ENCODE peak calls at places on chromosomes 7 and 10, in eight cellular contexts. One of them, this sample, is unnamed.

GRCh38 chr10:59177031-59177861 is 803 bp downstream of the PHYHIPL start:
- DNase-seq in mucosa of descending colon: peak
- DNase-seq in effector CD8-positive, alpha-beta T cell: no peak
- DNase-seq in RPMI8226: peak
- DNase-seq in kidney tubule cell: peak
- DNase-seq in T-helper 2 cell: peak
- DNase-seq in kidney glomerular epithelial cell: peak
- DNase-seq in substantia nigra: no peak
- DNase-seq in this sample: no peak

GRCh38 chr10:69640196-69640980 is 10.3 kb downstream of the FAM241B start:
- DNase-seq in mucosa of descending colon: no peak
- DNase-seq in effector CD8-positive, alpha-beta T cell: no peak
- DNase-seq in RPMI8226: no peak
- DNase-seq in kidney tubule cell: no peak
- DNase-seq in T-helper 2 cell: no peak
- DNase-seq in kidney glomerular epithelial cell: no peak
- DNase-seq in substantia nigra: no peak
- DNase-seq in this sample: no peak

GRCh38 chr10:47030191-47030698 is 119.0 kb downstream of the PTPN20 start:
- DNase-seq in mucosa of descending colon: no peak
- DNase-seq in effector CD8-positive, alpha-beta T cell: no peak
- DNase-seq in RPMI8226: no peak
- DNase-seq in kidney tubule cell: no peak
- DNase-seq in T-helper 2 cell: no peak
- DNase-seq in kidney glomerular epithelial cell: no peak
- DNase-seq in substantia nigra: no peak
- DNase-seq in this sample: no peak

GRCh38 chr7:77428777-77429231 is 12.7 kb upstream of the GSAP start:
- DNase-seq in mucosa of descending colon: no peak
- DNase-seq in effector CD8-positive, alpha-beta T cell: no peak
- DNase-seq in RPMI8226: no peak
- DNase-seq in kidney tubule cell: no peak
- DNase-seq in T-helper 2 cell: no peak
- DNase-seq in kidney glomerular epithelial cell: no peak
- DNase-seq in substantia nigra: no peak
- DNase-seq in this sample: no peak

GRCh38 chr7:142956951-142957623 is 5.1 kb downstream of the KEL start:
- DNase-seq in mucosa of descending colon: no peak
- DNase-seq in effector CD8-positive, alpha-beta T cell: no peak
- DNase-seq in RPMI8226: no peak
- DNase-seq in kidney tubule cell: peak
- DNase-seq in T-helper 2 cell: no peak
- DNase-seq in kidney glomerular epithelial cell: peak
- DNase-seq in substantia nigra: no peak
- DNase-seq in this sample: no peak

GRCh38 chr7:105934577-105935185 is 28.4 kb upstream of the CDHR3 start:
- DNase-seq in mucosa of descending colon: no peak
- DNase-seq in effector CD8-positive, alpha-beta T cell: no peak
- DNase-seq in RPMI8226: peak
- DNase-seq in kidney tubule cell: peak
- DNase-seq in T-helper 2 cell: no peak
- DNase-seq in kidney glomerular epithelial cell: peak
- DNase-seq in substantia nigra: no peak
- DNase-seq in this sample: no peak

GRCh38 chr7:15602236-15602635 is 40.4 kb upstream of the AGMO start:
- DNase-seq in mucosa of descending colon: no peak
- DNase-seq in effector CD8-positive, alpha-beta T cell: no peak
- DNase-seq in RPMI8226: peak
- DNase-seq in kidney tubule cell: peak
- DNase-seq in T-helper 2 cell: no peak
- DNase-seq in kidney glomerular epithelial cell: no peak
- DNase-seq in substantia nigra: no peak
- DNase-seq in this sample: no peak

GRCh38 chr7:537911-538634 is 18.4 kb upstream of the PDGFA start:
- DNase-seq in mucosa of descending colon: peak
- DNase-seq in effector CD8-positive, alpha-beta T cell: no peak
- DNase-seq in RPMI8226: no peak
- DNase-seq in kidney tubule cell: peak
- DNase-seq in T-helper 2 cell: no peak
- DNase-seq in kidney glomerular epithelial cell: peak
- DNase-seq in substantia nigra: no peak
- DNase-seq in this sample: no peak

GRCh38 chr7:90828601-90829000 is 232.5 kb downstream of the CDK14 start:
- DNase-seq in mucosa of descending colon: no peak
- DNase-seq in effector CD8-positive, alpha-beta T cell: no peak
- DNase-seq in RPMI8226: no peak
- DNase-seq in kidney tubule cell: no peak
- DNase-seq in T-helper 2 cell: no peak
- DNase-seq in kidney glomerular epithelial cell: no peak
- DNase-seq in substantia nigra: no peak
- DNase-seq in this sample: no peak

GRCh38 chr7:120554960-120555571 is 282.1 kb downstream of the KCND2 start:
- DNase-seq in mucosa of descending colon: no peak
- DNase-seq in effector CD8-positive, alpha-beta T cell: no peak
- DNase-seq in RPMI8226: peak
- DNase-seq in kidney tubule cell: peak
- DNase-seq in T-helper 2 cell: no peak
- DNase-seq in kidney glomerular epithelial cell: peak
- DNase-seq in substantia nigra: no peak
- DNase-seq in this sample: no peak

GRCh38 chr7:66609176-66609575 is 19.5 kb upstream of the KCTD7 start:
- DNase-seq in mucosa of descending colon: no peak
- DNase-seq in effector CD8-positive, alpha-beta T cell: no peak
- DNase-seq in RPMI8226: no peak
- DNase-seq in kidney tubule cell: no peak
- DNase-seq in T-helper 2 cell: no peak
- DNase-seq in kidney glomerular epithelial cell: no peak
- DNase-seq in substantia nigra: no peak
- DNase-seq in this sample: no peak

GRCh38 chr7:152664636-152665035 is 11.3 kb downstream of the XRCC2 start:
- DNase-seq in mucosa of descending colon: no peak
- DNase-seq in effector CD8-positive, alpha-beta T cell: no peak
- DNase-seq in RPMI8226: no peak
- DNase-seq in kidney tubule cell: peak
- DNase-seq in T-helper 2 cell: no peak
- DNase-seq in kidney glomerular epithelial cell: no peak
- DNase-seq in substantia nigra: no peak
- DNase-seq in this sample: no peak

GRCh38 chr7:36301914-36302771 is 87.5 kb upstream of the ANLN start:
- DNase-seq in mucosa of descending colon: no peak
- DNase-seq in effector CD8-positive, alpha-beta T cell: no peak
- DNase-seq in RPMI8226: no peak
- DNase-seq in kidney tubule cell: peak
- DNase-seq in T-helper 2 cell: no peak
- DNase-seq in kidney glomerular epithelial cell: peak
- DNase-seq in substantia nigra: no peak
- DNase-seq in this sample: no peak

GRCh38 chr7:99975782-99976521 is at the start of gene AZGP1:
- DNase-seq in mucosa of descending colon: peak
- DNase-seq in effector CD8-positive, alpha-beta T cell: no peak
- DNase-seq in RPMI8226: peak
- DNase-seq in kidney tubule cell: peak
- DNase-seq in T-helper 2 cell: no peak
- DNase-seq in kidney glomerular epithelial cell: no peak
- DNase-seq in substantia nigra: no peak
- DNase-seq in this sample: no peak

GRCh38 chr10:95406651-95407280 is 116.0 kb upstream of the PDLIM1 start:
- DNase-seq in mucosa of descending colon: peak
- DNase-seq in effector CD8-positive, alpha-beta T cell: no peak
- DNase-seq in RPMI8226: peak
- DNase-seq in kidney tubule cell: peak
- DNase-seq in T-helper 2 cell: no peak
- DNase-seq in kidney glomerular epithelial cell: no peak
- DNase-seq in substantia nigra: no peak
- DNase-seq in this sample: peak

GRCh38 chr7:74094224-74095095 is 10.9 kb downstream of the LIMK1 start:
- DNase-seq in mucosa of descending colon: peak
- DNase-seq in effector CD8-positive, alpha-beta T cell: peak
- DNase-seq in RPMI8226: no peak
- DNase-seq in kidney tubule cell: peak
- DNase-seq in T-helper 2 cell: no peak
- DNase-seq in kidney glomerular epithelial cell: peak
- DNase-seq in substantia nigra: peak
- DNase-seq in this sample: peak

GRCh38 chr7:139118234-139118802 is 8.8 kb upstream of the ZC3HAV1 start:
- DNase-seq in mucosa of descending colon: no peak
- DNase-seq in effector CD8-positive, alpha-beta T cell: no peak
- DNase-seq in RPMI8226: no peak
- DNase-seq in kidney tubule cell: peak
- DNase-seq in T-helper 2 cell: no peak
- DNase-seq in kidney glomerular epithelial cell: peak
- DNase-seq in substantia nigra: no peak
- DNase-seq in this sample: no peak

GRCh38 chr7:124399941-124400340 is 365.7 kb downstream of the GPR37 start:
- DNase-seq in mucosa of descending colon: no peak
- DNase-seq in effector CD8-positive, alpha-beta T cell: no peak
- DNase-seq in RPMI8226: no peak
- DNase-seq in kidney tubule cell: no peak
- DNase-seq in T-helper 2 cell: no peak
- DNase-seq in kidney glomerular epithelial cell: no peak
- DNase-seq in substantia nigra: no peak
- DNase-seq in this sample: no peak

GRCh38 chr7:3201937-3202715 is 98.9 kb upstream of the SDK1 start:
- DNase-seq in mucosa of descending colon: no peak
- DNase-seq in effector CD8-positive, alpha-beta T cell: no peak
- DNase-seq in RPMI8226: no peak
- DNase-seq in kidney tubule cell: no peak
- DNase-seq in T-helper 2 cell: no peak
- DNase-seq in kidney glomerular epithelial cell: no peak
- DNase-seq in substantia nigra: no peak
- DNase-seq in this sample: no peak

GRCh38 chr7:73746378-73746777 is 7.8 kb upstream of the ABHD11 start:
- DNase-seq in mucosa of descending colon: no peak
- DNase-seq in effector CD8-positive, alpha-beta T cell: no peak
- DNase-seq in RPMI8226: no peak
- DNase-seq in kidney tubule cell: no peak
- DNase-seq in T-helper 2 cell: no peak
- DNase-seq in kidney glomerular epithelial cell: no peak
- DNase-seq in substantia nigra: no peak
- DNase-seq in this sample: no peak

GRCh38 chr10:104268691-104269645 is at the start of gene GSTO2:
- DNase-seq in mucosa of descending colon: peak
- DNase-seq in effector CD8-positive, alpha-beta T cell: peak
- DNase-seq in RPMI8226: peak
- DNase-seq in kidney tubule cell: peak
- DNase-seq in T-helper 2 cell: peak
- DNase-seq in kidney glomerular epithelial cell: peak
- DNase-seq in substantia nigra: peak
- DNase-seq in this sample: peak

GRCh38 chr7:30804078-30804661 is 33.0 kb downstream of the MINDY4 start:
- DNase-seq in mucosa of descending colon: no peak
- DNase-seq in effector CD8-positive, alpha-beta T cell: no peak
- DNase-seq in RPMI8226: no peak
- DNase-seq in kidney tubule cell: peak
- DNase-seq in T-helper 2 cell: no peak
- DNase-seq in kidney glomerular epithelial cell: peak
- DNase-seq in substantia nigra: no peak
- DNase-seq in this sample: no peak

GRCh38 chr7:44259547-44260457 is 59.0 kb downstream of the YKT6 start:
- DNase-seq in mucosa of descending colon: peak
- DNase-seq in effector CD8-positive, alpha-beta T cell: no peak
- DNase-seq in RPMI8226: no peak
- DNase-seq in kidney tubule cell: peak
- DNase-seq in T-helper 2 cell: no peak
- DNase-seq in kidney glomerular epithelial cell: peak
- DNase-seq in substantia nigra: no peak
- DNase-seq in this sample: peak

GRCh38 chr10:21813944-21814343 is 189.6 kb downstream of the DNAJC1 start:
- DNase-seq in mucosa of descending colon: no peak
- DNase-seq in effector CD8-positive, alpha-beta T cell: no peak
- DNase-seq in RPMI8226: no peak
- DNase-seq in kidney tubule cell: no peak
- DNase-seq in T-helper 2 cell: no peak
- DNase-seq in kidney glomerular epithelial cell: no peak
- DNase-seq in substantia nigra: no peak
- DNase-seq in this sample: no peak

GRCh38 chr10:97768322-97769315 is 3.2 kb downstream of the SFRP5 start:
- DNase-seq in mucosa of descending colon: no peak
- DNase-seq in effector CD8-positive, alpha-beta T cell: no peak
- DNase-seq in RPMI8226: no peak
- DNase-seq in kidney tubule cell: no peak
- DNase-seq in T-helper 2 cell: no peak
- DNase-seq in kidney glomerular epithelial cell: no peak
- DNase-seq in substantia nigra: no peak
- DNase-seq in this sample: no peak

GRCh38 chr10:61901829-61902447 is 439 bp downstream of the ARID5B start:
- DNase-seq in mucosa of descending colon: peak
- DNase-seq in effector CD8-positive, alpha-beta T cell: no peak
- DNase-seq in RPMI8226: peak
- DNase-seq in kidney tubule cell: peak
- DNase-seq in T-helper 2 cell: no peak
- DNase-seq in kidney glomerular epithelial cell: no peak
- DNase-seq in substantia nigra: no peak
- DNase-seq in this sample: no peak

GRCh38 chr10:77392236-77392721 is 245.3 kb downstream of the KCNMA1 start:
- DNase-seq in mucosa of descending colon: no peak
- DNase-seq in effector CD8-positive, alpha-beta T cell: no peak
- DNase-seq in RPMI8226: no peak
- DNase-seq in kidney tubule cell: peak
- DNase-seq in T-helper 2 cell: no peak
- DNase-seq in kidney glomerular epithelial cell: no peak
- DNase-seq in substantia nigra: no peak
- DNase-seq in this sample: no peak

GRCh38 chr10:17064435-17064834 is 65.2 kb downstream of the CUBN start:
- DNase-seq in mucosa of descending colon: no peak
- DNase-seq in effector CD8-positive, alpha-beta T cell: no peak
- DNase-seq in RPMI8226: no peak
- DNase-seq in kidney tubule cell: no peak
- DNase-seq in T-helper 2 cell: no peak
- DNase-seq in kidney glomerular epithelial cell: no peak
- DNase-seq in substantia nigra: no peak
- DNase-seq in this sample: no peak

GRCh38 chr7:78967046-78967445 is 486.4 kb downstream of the MAGI2 start:
- DNase-seq in mucosa of descending colon: no peak
- DNase-seq in effector CD8-positive, alpha-beta T cell: no peak
- DNase-seq in RPMI8226: no peak
- DNase-seq in kidney tubule cell: no peak
- DNase-seq in T-helper 2 cell: no peak
- DNase-seq in kidney glomerular epithelial cell: no peak
- DNase-seq in substantia nigra: no peak
- DNase-seq in this sample: no peak

GRCh38 chr7:73647725-73648592 is 19.7 kb upstream of the VPS37D start:
- DNase-seq in mucosa of descending colon: peak
- DNase-seq in effector CD8-positive, alpha-beta T cell: peak
- DNase-seq in RPMI8226: peak
- DNase-seq in kidney tubule cell: no peak
- DNase-seq in T-helper 2 cell: no peak
- DNase-seq in kidney glomerular epithelial cell: no peak
- DNase-seq in substantia nigra: no peak
- DNase-seq in this sample: no peak

GRCh38 chr7:154857240-154857639 is 145.7 kb downstream of the PAXIP1 start:
- DNase-seq in mucosa of descending colon: peak
- DNase-seq in effector CD8-positive, alpha-beta T cell: no peak
- DNase-seq in RPMI8226: peak
- DNase-seq in kidney tubule cell: no peak
- DNase-seq in T-helper 2 cell: no peak
- DNase-seq in kidney glomerular epithelial cell: no peak
- DNase-seq in substantia nigra: no peak
- DNase-seq in this sample: no peak

GRCh38 chr10:113704637-113705343 is 25.1 kb downstream of the CASP7 start:
- DNase-seq in mucosa of descending colon: no peak
- DNase-seq in effector CD8-positive, alpha-beta T cell: no peak
- DNase-seq in RPMI8226: peak
- DNase-seq in kidney tubule cell: peak
- DNase-seq in T-helper 2 cell: no peak
- DNase-seq in kidney glomerular epithelial cell: peak
- DNase-seq in substantia nigra: no peak
- DNase-seq in this sample: no peak

GRCh38 chr10:135601-136464 is 578 bp downstream of the ZMYND11 start:
- DNase-seq in mucosa of descending colon: peak
- DNase-seq in effector CD8-positive, alpha-beta T cell: peak
- DNase-seq in RPMI8226: peak
- DNase-seq in kidney tubule cell: peak
- DNase-seq in T-helper 2 cell: peak
- DNase-seq in kidney glomerular epithelial cell: no peak
- DNase-seq in substantia nigra: no peak
- DNase-seq in this sample: peak

GRCh38 chr10:4763960-4764428 is 62.0 kb upstream of the AKR1E2 start:
- DNase-seq in mucosa of descending colon: no peak
- DNase-seq in effector CD8-positive, alpha-beta T cell: no peak
- DNase-seq in RPMI8226: no peak
- DNase-seq in kidney tubule cell: peak
- DNase-seq in T-helper 2 cell: no peak
- DNase-seq in kidney glomerular epithelial cell: peak
- DNase-seq in substantia nigra: no peak
- DNase-seq in this sample: no peak